ENCODE peak calls at places on chromosomes 1 and 21, in six cellular contexts. U is cardiac muscle cell, X is upper lobe of left lung, V is pancreas, L is hepatocyte, Z is mammary epithelial cell. I is an unnamed sample.

GRCh38 chr1:8858888-8859706 is 19.4 kb downstream of the ENO1 start:
- DNase-seq in U (peak; percentile 60), X (peak; percentile 44), V (no peak), L (peak; percentile 78), Z (no peak), I (peak; percentile 20)

GRCh38 chr1:45895406-45895805 is 92.0 kb downstream of the MAST2 start:
- DNase-seq in U (no peak), X (no peak), V (no peak), L (no peak), Z (peak; percentile 45), I (no peak)

GRCh38 chr1:213539464-213539863 is 448.3 kb upstream of the PROX1 start:
- DNase-seq in U (no peak), X (no peak), V (no peak), L (no peak), Z (no peak), I (no peak)

GRCh38 chr1:100469578-100469977 is 68.4 kb upstream of the GPR88 start:
- DNase-seq in U (peak; percentile 59), X (no peak), V (no peak), L (no peak), Z (no peak), I (no peak)

GRCh38 chr21:35398366-35398982 is 349.4 kb upstream of the RUNX1 start:
- DNase-seq in U (no peak), X (no peak), V (no peak), L (no peak), Z (peak; percentile 29), I (no peak)

GRCh38 chr21:42218836-42219605 is at the start of gene ABCG1:
- DNase-seq in U (peak; percentile 76), X (peak; percentile 59), V (peak; percentile 82), L (peak; percentile 71), Z (peak; percentile 36), I (peak; percentile 59)

GRCh38 chr21:22342855-22343254 is 1344.6 kb downstream of the NCAM2 start:
- DNase-seq in U (no peak), X (no peak), V (no peak), L (no peak), Z (no peak), I (no peak)

GRCh38 chr1:195664628-195665027 is 943.6 kb downstream of the KCNT2 start:
- DNase-seq in U (no peak), X (no peak), V (no peak), L (no peak), Z (peak; percentile 7), I (no peak)

GRCh38 chr1:22826630-22827580 is 116.3 kb downstream of the EPHB2 start:
- DNase-seq in U (peak; percentile 34), X (peak; percentile 64), V (peak; percentile 54), L (peak; percentile 73), Z (peak; percentile 56), I (no peak)

GRCh38 chr1:9250586-9251381 is 16.2 kb downstream of the H6PD start:
- DNase-seq in U (no peak), X (peak; percentile 83), V (no peak), L (no peak), Z (no peak), I (no peak)

GRCh38 chr1:185632659-185633428 is 101.3 kb upstream of the HMCN1 start:
- DNase-seq in U (no peak), X (peak; percentile 37), V (no peak), L (no peak), Z (peak; percentile 94), I (no peak)

GRCh38 chr1:41902125-41902524 is 16.6 kb downstream of the HIVEP3 start:
- DNase-seq in U (no peak), X (no peak), V (no peak), L (no peak), Z (no peak), I (no peak)

GRCh38 chr1:31238612-31238985 is 1.1 kb downstream of the NKAIN1 start:
- DNase-seq in U (no peak), X (no peak), V (no peak), L (no peak), Z (no peak), I (no peak)

GRCh38 chr1:147504801-147505303 is 36.4 kb upstream of the BCL9 start:
- DNase-seq in U (peak; percentile 78), X (no peak), V (no peak), L (peak; percentile 47), Z (no peak), I (no peak)

GRCh38 chr1:22142315-22143064 is 407 bp downstream of the WNT4 start:
- DNase-seq in U (peak; percentile 53), X (no peak), V (peak; percentile 75), L (peak; percentile 54), Z (peak; percentile 45), I (no peak)

GRCh38 chr1:226395753-226396152 is 12.1 kb downstream of the PARP1 start:
- DNase-seq in U (no peak), X (no peak), V (no peak), L (no peak), Z (no peak), I (no peak)
- H3K36me3 ChIP-seq in U (peaks cover 35% of the 10 kb centered on the region), X (peaks cover 81% of the 10 kb centered on the region), V (no peaks in the 10 kb centered on the region), L (no peaks in the 10 kb centered on the region), Z (no peaks in the 10 kb centered on the region), I (peaks cover 77% of the 10 kb centered on the region)

GRCh38 chr1:94898486-94899385 is 28.2 kb downstream of the CNN3 start:
- DNase-seq in U (no peak), X (peak; percentile 74), V (no peak), L (no peak), Z (no peak), I (no peak)
- H3K36me3 ChIP-seq in U (peaks cover 50% of the 10 kb centered on the region), X (peaks cover 85% of the 10 kb centered on the region), V (no peaks in the 10 kb centered on the region), L (no peaks in the 10 kb centered on the region), Z (peaks cover 49% of the 10 kb centered on the region), I (no peaks in the 10 kb centered on the region)

DNA sequence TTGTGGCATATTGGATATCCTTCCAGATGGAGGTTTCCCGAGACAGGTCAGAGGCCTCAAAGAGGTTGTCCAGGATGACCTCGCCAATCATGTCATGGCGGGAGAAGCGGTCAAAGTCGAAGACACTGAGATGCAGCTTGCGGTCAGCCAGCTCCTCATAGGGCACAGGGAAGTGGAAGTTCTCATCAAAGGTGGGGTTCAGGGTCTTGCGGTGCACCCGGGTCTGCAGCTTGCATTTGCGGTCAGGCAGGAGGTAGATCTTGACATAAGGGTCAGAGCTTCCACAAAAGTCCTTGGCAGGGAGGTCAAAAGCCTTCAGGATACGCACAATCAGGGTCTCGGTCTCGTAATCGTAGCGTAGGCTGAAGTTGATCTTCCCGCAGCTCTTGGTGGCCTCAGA is 16.2 kb downstream of the SYT6 start:
- DNase-seq in U (no peak), X (no peak), V (no peak), L (no peak), Z (no peak), I (no peak)
- H3K36me3 ChIP-seq in U (no peaks in the 10 kb centered on the region), X (no peaks in the 10 kb centered on the region), V (no peaks in the 10 kb centered on the region), L (no peaks in the 10 kb centered on the region), Z (no peaks in the 10 kb centered on the region), I (no peaks in the 10 kb centered on the region)

GRCh38 chr21:45187646-45188045 is 100.0 kb downstream of the POFUT2 start:
- DNase-seq in U (no peak), X (no peak), V (no peak), L (no peak), Z (no peak), I (no peak)
- H3K36me3 ChIP-seq in U (peaks cover 23% of the 10 kb centered on the region), X (peaks cover 90% of the 10 kb centered on the region), V (no peaks in the 10 kb centered on the region), L (no peaks in the 10 kb centered on the region), Z (peaks cover 20% of the 10 kb centered on the region), I (peaks cover 73% of the 10 kb centered on the region)

GRCh38 chr1:36303244-36303643 is 2.9 kb upstream of the SH3D21 start:
- DNase-seq in U (no peak), X (no peak), V (no peak), L (no peak), Z (no peak), I (no peak)

GRCh38 chr1:36304970-36305914 is 926 bp upstream of the SH3D21 start:
- DNase-seq in U (no peak), X (no peak), V (no peak), L (peak; percentile 60), Z (peak; percentile 30), I (no peak)

GRCh38 chr1:36303650-36304360 is 2.4 kb upstream of the SH3D21 start:
- DNase-seq in U (no peak), X (no peak), V (no peak), L (no peak), Z (no peak), I (no peak)

GRCh38 chr1:36305915-36306209 is 306 bp upstream of the SH3D21 start:
- DNase-seq in U (no peak), X (peak; percentile 53), V (no peak), L (peak; percentile 54), Z (peak; percentile 67), I (no peak)

DNA sequence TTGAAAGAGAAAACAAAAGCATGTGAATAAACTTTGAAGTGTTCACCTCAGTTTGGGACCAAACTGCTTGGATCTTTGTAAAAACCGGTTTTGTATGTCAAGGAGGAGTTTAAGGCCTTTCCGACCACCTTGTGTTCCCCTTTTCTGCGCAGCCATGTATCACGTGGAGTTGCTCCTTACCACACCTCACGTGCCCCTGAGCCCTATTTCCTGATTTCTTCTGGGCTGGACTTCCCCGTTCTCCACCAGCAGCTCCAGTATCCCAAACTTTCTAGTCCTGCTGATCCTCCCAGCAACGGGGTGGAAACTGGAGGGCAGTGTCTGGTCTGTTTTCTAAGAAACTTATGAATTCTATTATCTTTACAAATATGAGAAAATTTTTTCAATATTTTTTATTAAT is 1.6 kb upstream of the SH3D21 start:
- DNase-seq in U (no peak), X (peak; percentile 69), V (no peak), L (no peak), Z (no peak), I (no peak)
- H3K36me3 ChIP-seq in U (peaks cover 35% of the 10 kb centered on the region), X (peaks cover 50% of the 10 kb centered on the region), V (no peaks in the 10 kb centered on the region), L (no peaks in the 10 kb centered on the region), Z (peaks cover 23% of the 10 kb centered on the region), I (peaks cover 41% of the 10 kb centered on the region)

I was measured in CD4-positive, CD25-positive, alpha-beta regulatory T cell.